ENCODE peak calls at places on chromosomes 11 and 22, in four cellular contexts. X is body of pancreas; W is CD4-positive, CD25-positive, alpha-beta regulatory T cell; U is stomach. H is an unnamed sample. For H3K4me1, the result is how much of the 10 kb centered on the place peaks cover.

GRCh38 chr11:113189909-113190667 is 124.3 kb upstream of the TTC12 start:
- DNase-seq in U (no peak), X (no peak), W (no peak), H (no peak)

GRCh38 chr11:100584201-100584600 is 102.9 kb upstream of the ARHGAP42 start:
- DNase-seq in X (no peak), W (no peak), U (no peak), H (no peak)

GRCh38 chr11:1760351-1761109 is 3.2 kb downstream of the CTSD start:
- DNase-seq in X (peak), W (no peak), U (peak), H (no peak)

GRCh38 chr22:19687561-19688300 is 26.6 kb upstream of the SEPTIN5 start:
- DNase-seq in U (no peak), X (no peak), W (no peak), H (no peak)

GRCh38 chr11:12088047-12088481 is 22.3 kb upstream of the MICAL2 start:
- DNase-seq in U (no peak), W (no peak), X (peak), H (no peak)

GRCh38 chr11:70233511-70233919 is 30.4 kb downstream of the FADD start:
- DNase-seq in U (peak), X (no peak), W (no peak), H (no peak)

GRCh38 chr11:115759622-115760527 is 255.7 kb upstream of the CADM1 start:
- DNase-seq in U (no peak), X (peak), W (no peak), H (no peak)

GRCh38 chr11:36594316-36594989 is at the start of gene IFTAP:
- DNase-seq in W (peak), X (peak), U (peak), H (no peak)

GRCh38 chr11:43898574-43898973 is 17.9 kb downstream of the ALKBH3 start:
- DNase-seq in U (no peak), W (no peak), X (no peak), H (no peak)

GRCh38 chr11:123057604-123058305 is 4.2 kb downstream of the HSPA8 start:
- DNase-seq in X (no peak), U (no peak), W (no peak), H (no peak)

GRCh38 chr11:113240790-113241189 is 73.6 kb upstream of the TTC12 start:
- DNase-seq in W (no peak), X (no peak), U (no peak), H (no peak)

GRCh38 chr11:2586793-2587131 is 113.0 kb downstream of the KCNQ1OT1 start:
- DNase-seq in W (no peak), U (no peak), X (no peak), H (no peak)

GRCh38 chr11:114026355-114026754 is 33.2 kb upstream of the ZBTB16 start:
- DNase-seq in U (no peak), X (peak), W (peak), H (no peak)

GRCh38 chr22:50624347-50625130 is 3.4 kb downstream of the ARSA start:
- DNase-seq in U (no peak), W (no peak), X (no peak), H (no peak)

GRCh38 chr22:35519306-35520000 is 21.2 kb upstream of the RASD2 start:
- DNase-seq in U (no peak), W (no peak), X (no peak), H (no peak)

GRCh38 chr22:35835998-35836691 is 118.5 kb downstream of the APOL5 start:
- DNase-seq in X (peak), U (peak), W (no peak), H (no peak)

DNA sequence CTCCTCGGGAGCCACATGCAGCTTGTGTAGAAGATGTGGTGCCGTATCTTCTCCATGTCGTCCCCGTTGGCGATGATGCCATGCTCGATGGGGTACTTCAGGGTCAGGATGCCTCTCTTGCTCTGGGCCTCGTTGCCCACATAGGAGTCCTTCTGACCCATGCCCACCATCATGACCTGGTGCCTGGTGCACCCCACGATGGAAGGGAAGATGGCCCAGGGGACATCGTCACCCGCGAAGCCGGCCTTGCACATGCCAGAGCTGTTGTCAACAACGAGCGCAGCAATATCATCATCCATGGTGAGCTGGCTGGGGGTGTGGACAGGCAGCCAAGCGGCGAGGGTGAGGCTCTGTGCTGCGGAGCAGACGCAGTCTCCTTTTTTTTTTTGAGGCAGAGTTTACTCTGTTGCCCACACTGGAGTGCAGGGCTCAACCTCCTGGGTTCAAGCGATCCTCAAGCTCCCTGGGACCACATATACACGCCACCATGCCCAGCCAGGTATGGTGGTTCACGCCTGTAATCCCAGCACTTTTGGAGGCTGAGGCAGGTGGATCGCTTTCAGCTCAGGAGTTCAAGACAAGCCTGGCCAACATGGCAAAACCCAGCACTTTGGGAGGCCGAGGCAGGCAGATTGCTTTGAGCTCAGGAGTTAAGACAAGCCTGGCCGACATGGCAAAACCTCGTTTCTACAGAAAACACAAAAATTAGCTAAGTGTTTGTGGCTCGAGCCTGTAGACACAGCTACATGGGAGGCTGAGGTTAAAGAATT is 17.3 kb upstream of the EP300 start:
- DNase-seq in W (no peak), X (no peak), U (no peak), H (no peak)
- H3K27ac ChIP-seq in W (no peak), X (no peak), U (no peak), H (no peak)

DNA sequence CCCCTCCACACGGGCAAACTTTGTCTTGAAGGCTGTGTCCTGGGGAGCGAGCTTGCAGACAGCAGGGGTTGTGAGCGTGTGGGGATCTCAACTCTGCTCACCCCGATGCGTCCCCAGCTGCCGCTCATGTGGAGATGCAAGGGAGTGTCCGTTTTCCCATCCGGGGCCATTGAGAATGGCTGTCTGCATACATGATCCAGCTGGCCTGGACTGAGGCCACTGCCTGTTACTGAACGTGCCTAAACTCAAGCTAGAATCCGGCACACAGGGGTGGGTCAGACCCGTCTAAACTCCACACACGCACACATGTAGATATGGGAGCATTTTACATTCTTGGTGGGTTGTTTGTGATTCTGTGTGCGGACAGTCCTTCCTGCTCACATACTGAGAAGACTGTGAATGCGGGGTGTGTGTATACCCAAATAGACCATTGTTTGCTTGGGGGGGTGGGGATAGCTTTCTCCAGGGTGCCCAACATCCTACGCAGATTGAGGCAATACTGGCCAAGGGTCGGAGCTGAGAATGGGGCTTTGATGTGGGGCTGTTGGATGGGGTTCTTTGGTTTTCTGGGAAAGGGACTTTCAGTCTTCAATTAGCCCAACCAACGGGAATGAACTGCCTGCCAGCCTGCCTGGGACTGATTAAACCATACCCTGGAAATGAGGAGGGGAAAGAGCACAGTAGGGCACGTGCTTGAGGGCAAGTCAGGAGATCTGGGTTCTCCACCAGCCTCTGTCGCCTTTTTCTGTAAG is 60.4 kb downstream of the ST3GAL4 start:
- DNase-seq in X (peak), U (peak), W (no peak), H (no peak)
- H3K4me1 ChIP-seq in X (under half), U (half or more), W (under half), H (under half)

GRCh38 chr11:84292955-84293354 is 1006.8 kb upstream of the CCDC90B start:
- DNase-seq in X (no peak), W (no peak), U (no peak), H (no peak)

GRCh38 chr11:84289381-84289906 is 1003.3 kb upstream of the CCDC90B start:
- DNase-seq in U (no peak), W (no peak), X (no peak), H (no peak)

GRCh38 chr11:84295815-84296214 is 1009.6 kb upstream of the CCDC90B start:
- DNase-seq in W (no peak), U (no peak), X (no peak), H (no peak)

GRCh38 chr11:84291996-84292395 is 1005.8 kb upstream of the CCDC90B start:
- DNase-seq in X (no peak), U (no peak), W (no peak), H (no peak)

DNA sequence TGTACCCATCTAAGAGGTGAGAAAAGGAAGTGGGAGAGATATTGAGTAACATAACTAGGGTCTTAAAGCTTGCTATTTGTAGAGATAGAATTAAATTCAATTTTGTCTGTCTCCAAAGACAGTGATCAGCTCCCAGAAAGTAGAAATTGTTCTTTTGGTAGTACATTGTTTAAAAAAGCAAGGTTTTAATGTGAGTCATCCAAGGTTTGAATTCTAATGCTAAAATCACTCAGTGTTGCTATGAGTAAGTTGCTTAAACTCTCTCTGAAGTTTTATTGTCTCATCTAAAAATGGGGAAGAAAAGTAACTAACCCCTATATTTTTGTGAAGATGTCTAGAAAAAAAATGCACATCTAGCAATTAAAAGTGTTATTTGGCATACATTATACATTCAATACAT is 1004.5 kb upstream of the CCDC90B start:
- DNase-seq in U (no peak), X (no peak), W (no peak), H (no peak)
- H3K27ac ChIP-seq in U (no peak), X (no peak), W (no peak), H (no peak)

GRCh38 chr11:27347949-27348879 is 14.8 kb downstream of the CCDC34 start:
- DNase-seq in W (no peak), U (no peak), X (no peak), H (no peak)
- H3K4me1 ChIP-seq in W (under half), U (under half), X (under half), H (under half)

GRCh38 chr11:74010306-74010981 is 1.6 kb upstream of the UCP3 start:
- DNase-seq in X (no peak), W (no peak), U (no peak), H (no peak)
- H3K27ac ChIP-seq in X (no peak), W (peak), U (no peak), H (peak)

GRCh38 chr11:109654091-109654490 is 232.1 kb downstream of the C11orf87 start:
- DNase-seq in X (no peak), W (no peak), U (no peak), H (no peak)

GRCh38 chr11:109658169-109658568 is 236.2 kb downstream of the C11orf87 start:
- DNase-seq in W (no peak), U (no peak), X (no peak), H (no peak)
- H3K4me1 ChIP-seq in W (under half), U (under half), X (under half), H (under half)

DNA sequence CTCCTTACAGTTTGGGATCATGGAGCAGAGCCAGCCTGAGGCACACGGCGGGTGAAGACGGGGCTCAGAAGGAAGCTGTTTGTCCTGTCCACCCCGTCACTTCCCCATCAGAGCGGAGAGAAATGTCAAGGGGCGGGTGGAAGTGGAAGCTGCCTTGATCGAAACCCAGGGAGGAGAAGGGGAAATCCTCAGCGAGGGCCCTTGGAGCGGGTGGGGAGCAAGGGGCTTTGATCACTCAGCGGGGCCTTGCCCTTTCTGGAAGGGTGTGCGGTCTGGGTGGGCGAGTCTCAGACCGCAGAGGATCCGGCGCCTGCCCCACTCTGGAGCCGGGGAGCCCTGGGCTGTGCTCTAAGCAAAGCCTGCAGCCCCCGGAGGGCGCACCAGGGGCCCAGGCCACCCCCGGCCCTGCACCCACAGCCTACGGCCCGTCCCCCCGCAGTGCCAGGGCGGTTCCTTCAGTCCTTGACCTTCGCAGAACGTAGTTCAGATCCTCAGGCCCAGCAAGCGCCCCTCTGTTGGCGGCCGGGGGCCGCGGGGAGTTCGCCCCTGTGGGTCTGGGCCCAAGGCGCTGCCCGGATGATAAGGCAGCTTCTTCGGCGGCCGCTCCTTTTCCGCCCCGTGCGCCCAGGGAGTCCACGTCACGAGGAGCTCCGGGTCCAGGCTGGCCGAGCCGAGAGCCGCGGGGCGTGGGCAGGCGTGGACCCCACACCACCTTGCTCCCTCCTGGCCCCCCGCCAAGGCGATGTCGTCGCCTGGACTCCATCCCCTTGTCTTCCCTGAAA is 320.6 kb downstream of the NTM start:
- DNase-seq in U (no peak), W (no peak), X (no peak), H (no peak)
- H3K27ac ChIP-seq in U (no peak), W (no peak), X (no peak), H (no peak)

H was measured in CD8-positive, alpha-beta memory T cell.